ENCODE peak calls at places on chromosomes 6 and 20, in five cellular contexts. L, R, O, D and H are unnamed samples.

GRCh38 chr6:35164868-35165267 is 23.7 kb upstream of the TCP11 start:
- DNase-seq in L (no peak), R (no peak), O (no peak), D (no peak), H (no peak)

GRCh38 chr6:119147101-119148053 is 68.9 kb upstream of the FAM184A start:
- DNase-seq in L (no peak), R (peak; percentile 70), O (no peak), D (peak; percentile 25), H (peak; percentile 60)

GRCh38 chr6:156720739-156721714 is 56.2 kb upstream of the ARID1B start:
- DNase-seq in L (no peak), R (no peak), O (no peak), D (no peak), H (no peak)

GRCh38 chr6:132687306-132687705 is 26.5 kb downstream of the VNN1 start:
- DNase-seq in L (no peak), R (no peak), O (no peak), D (no peak), H (no peak)

GRCh38 chr20:34049389-34049788 is 55.7 kb downstream of the RALY start:
- DNase-seq in L (no peak), R (no peak), O (no peak), D (no peak), H (no peak)

GRCh38 chr20:13824459-13824858 is 39.6 kb downstream of the NDUFAF5 start:
- DNase-seq in L (no peak), R (no peak), O (no peak), D (no peak), H (no peak)

GRCh38 chr6:100257661-100258395 is 206.9 kb downstream of the SIM1 start:
- DNase-seq in L (no peak), R (no peak), O (no peak), D (no peak), H (no peak)

GRCh38 chr20:24683676-24684075 is 214.2 kb downstream of the SYNDIG1 start:
- DNase-seq in L (no peak), R (no peak), O (no peak), D (no peak), H (no peak)

GRCh38 chr20:50456452-50457324 is 53.5 kb upstream of the PTPN1 start:
- DNase-seq in L (no peak), R (no peak), O (no peak), D (no peak), H (no peak)

GRCh38 chr20:62404761-62405107 is 2.4 kb downstream of the CABLES2 start:
- DNase-seq in L (no peak), R (no peak), O (no peak), D (no peak), H (no peak)

GRCh38 chr6:62541502-62541901 is 255.5 kb upstream of the KHDRBS2 start:
- DNase-seq in L (no peak), R (no peak), O (no peak), D (no peak), H (no peak)

GRCh38 chr6:38567436-38567835 is 72.3 kb downstream of the BTBD9 start:
- DNase-seq in L (peak; percentile 82), R (peak; percentile 85), O (no peak), D (no peak), H (peak; percentile 85)

GRCh38 chr6:137926207-137926731 is 59.2 kb downstream of the TNFAIP3 start:
- DNase-seq in L (no peak), R (no peak), O (no peak), D (no peak), H (peak; percentile 61)

GRCh38 chr6:94026575-94026974 is 607.2 kb upstream of the EPHA7 start:
- DNase-seq in L (no peak), R (no peak), O (no peak), D (no peak), H (no peak)

GRCh38 chr20:47389867-47390347 is 33.4 kb upstream of the ZMYND8 start:
- DNase-seq in L (no peak), R (no peak), O (no peak), D (no peak), H (no peak)

GRCh38 chr6:44052419-44053011 is 74.7 kb downstream of the MRPL14 start:
- DNase-seq in L (no peak), R (peak; percentile 31), O (no peak), D (no peak), H (peak; percentile 72)

GRCh38 chr20:20894280-20894679 is 181.8 kb upstream of the RALGAPA2 start:
- DNase-seq in L (no peak), R (no peak), O (no peak), D (no peak), H (no peak)

GRCh38 chr6:7273709-7274108 is 39.3 kb downstream of the SSR1 start:
- DNase-seq in L (no peak), R (no peak), O (no peak), D (no peak), H (no peak)

GRCh38 chr6:46687619-46688097 is at the start of gene TDRD6:
- DNase-seq in L (no peak), R (no peak), O (no peak), D (no peak), H (peak; percentile 45)

GRCh38 chr6:155519339-155519738 is 63.7 kb upstream of the NOX3 start:
- DNase-seq in L (no peak), R (no peak), O (no peak), D (no peak), H (no peak)
- H3K9me3 ChIP-seq in L (no peaks in the 10 kb centered on the region), R (no peaks in the 10 kb centered on the region), O (no peaks in the 10 kb centered on the region), D (no peaks in the 10 kb centered on the region), H (no peaks in the 10 kb centered on the region)

DNA sequence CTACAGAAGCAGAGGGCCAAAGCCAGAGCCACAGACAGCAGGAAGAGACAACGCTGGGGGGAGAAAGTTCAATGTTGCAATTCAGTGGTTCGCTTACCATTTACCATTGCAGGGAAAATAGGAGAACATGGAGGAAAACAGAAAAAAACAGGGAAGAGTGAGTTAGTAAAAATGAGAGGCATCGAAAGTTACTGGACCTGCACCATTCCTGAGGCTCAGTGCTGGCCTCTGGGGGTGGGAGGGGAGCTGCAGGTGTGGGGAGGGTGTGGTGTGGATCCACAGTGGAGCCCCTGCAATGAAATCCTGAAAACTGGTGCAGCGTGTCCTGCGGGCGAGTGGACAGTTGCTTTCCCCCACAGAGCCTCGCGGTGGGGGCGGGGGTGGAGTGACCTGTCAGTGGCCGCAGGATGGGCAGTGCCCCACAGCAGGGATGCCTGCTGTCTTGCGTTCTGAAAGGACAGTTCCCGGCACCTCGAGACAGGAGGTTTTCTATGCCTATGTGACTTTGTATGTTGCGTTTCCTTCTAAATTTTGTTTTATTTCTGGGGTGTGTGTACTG is 5.7 kb downstream of the TMEM181 start:
- DNase-seq in L (no peak), R (no peak), O (no peak), D (no peak), H (no peak)
- H3K4me1 ChIP-seq in L (peaks cover 15% of the 10 kb centered on the region), R (peaks cover 12% of the 10 kb centered on the region), O (peaks cover 7% of the 10 kb centered on the region), D (peaks cover 52% of the 10 kb centered on the region), H (peaks cover 14% of the 10 kb centered on the region)

DNA sequence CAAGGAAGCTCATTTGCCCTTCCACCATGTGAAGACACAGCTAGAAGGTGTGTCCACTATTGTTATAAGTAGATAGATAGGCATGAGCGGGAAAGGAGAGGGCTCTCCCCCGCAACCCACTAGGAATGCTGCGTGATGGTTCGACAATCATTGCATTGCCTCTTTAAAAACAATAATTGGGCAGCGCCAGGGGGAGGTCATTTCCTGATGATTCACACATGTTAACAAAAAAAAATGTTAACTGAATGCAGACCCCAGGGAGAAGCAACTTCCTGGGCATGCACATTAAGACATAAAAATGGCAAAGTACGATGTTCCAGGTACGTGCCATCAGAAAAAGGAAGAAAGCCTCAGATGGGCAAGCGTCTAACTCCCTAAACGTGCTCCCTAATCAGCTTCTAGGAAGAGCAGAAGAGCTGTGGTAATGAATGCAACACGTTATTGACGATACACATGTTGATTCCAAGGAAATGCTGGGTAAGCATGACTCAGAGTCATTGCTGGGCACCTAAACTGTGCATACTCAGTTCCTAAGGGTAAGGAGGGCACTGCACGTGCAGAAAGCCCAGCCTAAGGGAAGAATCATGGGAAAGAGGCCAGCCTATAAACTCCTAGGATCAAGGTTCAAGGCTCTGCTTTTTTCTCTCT is 113.7 kb downstream of the FAM217A start:
- DNase-seq in L (no peak), R (no peak), O (no peak), D (no peak), H (no peak)
- H3K27ac ChIP-seq in L (no peak overlapping the region), R (no peak overlapping the region), O (no peak overlapping the region), D (no peak overlapping the region), H (no peak overlapping the region)

GRCh38 chr6:76262240-76262639 is 189.8 kb upstream of the IMPG1 start:
- DNase-seq in L (no peak), R (no peak), O (no peak), D (no peak), H (no peak)

GRCh38 chr6:76264466-76264865 is 192.0 kb upstream of the IMPG1 start:
- DNase-seq in L (no peak), R (no peak), O (no peak), D (no peak), H (no peak)
- H3K9me3 ChIP-seq in L (peaks cover 41% of the 10 kb centered on the region), R (no peaks in the 10 kb centered on the region), O (no peaks in the 10 kb centered on the region), D (no peaks in the 10 kb centered on the region), H (no peaks in the 10 kb centered on the region)

DNA sequence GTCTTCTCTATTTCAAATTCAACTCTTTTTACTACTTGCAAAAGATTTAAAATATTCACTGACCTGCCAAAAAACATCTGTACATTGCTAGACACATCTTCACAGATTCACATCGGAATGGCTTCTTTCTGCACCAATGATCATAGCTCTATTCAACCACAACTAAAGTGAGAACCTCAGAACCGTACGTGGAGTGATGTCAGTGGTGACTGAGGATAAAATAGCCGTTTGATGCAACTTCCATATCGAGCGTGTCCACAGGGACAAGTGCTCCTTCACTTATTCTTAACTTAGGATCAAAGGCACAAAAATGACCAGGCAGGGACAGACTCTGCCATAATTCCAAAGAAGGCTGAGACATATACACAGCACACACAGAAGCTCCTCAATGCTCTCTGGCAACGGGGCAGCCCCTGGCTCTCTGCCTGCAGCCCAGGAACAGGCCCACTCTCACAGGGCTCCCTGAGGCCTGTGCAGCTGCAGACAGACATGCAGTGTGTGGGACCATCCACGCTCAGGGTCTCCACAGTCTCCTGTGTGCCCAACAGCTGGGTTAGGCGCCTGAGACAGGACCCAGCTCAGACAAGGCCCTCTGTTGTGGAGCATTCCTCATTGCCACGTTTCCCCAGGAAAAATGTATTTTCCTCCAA is 22.8 kb downstream of the FYN start:
- DNase-seq in L (peak; percentile 59), R (peak; percentile 46), O (no peak), D (no peak), H (no peak)
- H3K4me1 ChIP-seq in L (peaks cover 100% of the 10 kb centered on the region), R (peaks cover 85% of the 10 kb centered on the region), O (no peaks in the 10 kb centered on the region), D (peaks cover 97% of the 10 kb centered on the region), H (no peaks in the 10 kb centered on the region)

DNA sequence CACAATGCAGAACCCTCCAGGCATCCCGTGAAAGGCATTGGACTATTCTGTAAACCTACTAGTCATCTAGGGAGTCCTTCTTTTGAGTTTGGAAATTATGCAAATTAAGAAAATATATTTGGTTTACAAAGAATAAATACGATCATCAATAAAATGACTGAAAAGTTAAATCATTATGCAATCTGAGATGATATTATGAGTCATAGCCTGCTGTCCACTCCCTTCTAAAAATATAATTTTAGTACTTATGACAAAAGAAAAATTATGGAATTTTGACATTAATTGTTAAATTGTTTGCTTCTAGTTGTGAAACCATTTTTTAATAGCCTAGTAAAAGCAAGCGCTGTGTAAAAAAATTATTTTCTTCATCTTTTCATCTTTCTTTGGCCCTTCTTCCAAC is 599.9 kb downstream of the COL12A1 start:
- DNase-seq in L (no peak), R (no peak), O (no peak), D (no peak), H (no peak)
- H3K27ac ChIP-seq in L (peak overlapping the region; percentile 66), R (no peak overlapping the region), O (peak overlapping the region; percentile 58), D (no peak overlapping the region), H (peak overlapping the region; percentile 24)

DNA sequence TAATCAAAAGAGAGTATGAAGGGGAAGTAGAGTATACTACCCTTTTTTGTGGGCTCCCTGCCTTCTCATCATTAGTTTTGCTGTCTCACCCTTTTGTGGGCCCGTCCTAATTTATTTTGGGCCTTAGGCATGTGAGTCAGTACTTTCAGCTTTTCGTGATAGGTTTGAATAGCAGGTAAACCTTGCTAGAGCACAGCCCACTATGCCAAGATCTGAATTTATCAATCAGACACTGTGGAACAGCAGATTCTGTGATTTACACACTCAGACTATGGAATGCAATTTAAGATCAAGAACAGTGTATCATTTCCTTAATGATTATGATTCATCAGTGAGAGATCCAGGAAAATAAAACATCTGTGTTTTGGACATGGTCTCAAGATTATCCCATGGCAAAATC is 1117.1 kb downstream of the KHDRBS2 start:
- DNase-seq in L (no peak), R (no peak), O (no peak), D (no peak), H (no peak)
- H3K9me3 ChIP-seq in L (peaks cover 20% of the 10 kb centered on the region), R (no peaks in the 10 kb centered on the region), O (no peaks in the 10 kb centered on the region), D (no peaks in the 10 kb centered on the region), H (no peaks in the 10 kb centered on the region)